ENCODE peak calls at places on chromosomes 5 and 9, in seven cellular contexts. U is NCI-H1930, E is frontal cortex, T is mucosa of gallbladder, K is sigmoid colon, C is H1, I is naive B cell. X is an unnamed sample.

GRCh38 chr5:20248102-20248501 is 260.1 kb upstream of the CDH18 start:
- DNase-seq in T (no peak), K (no peak), I (no peak), U (no peak), C (no peak), E (no peak), X (no peak)

GRCh38 chr5:1895771-1896420 is 13.2 kb upstream of the IRX4 start:
- DNase-seq in U (no peak), T (no peak), K (no peak), I (no peak), C (no peak), E (no peak), X (no peak)

GRCh38 chr5:145811834-145812625 is 23.1 kb downstream of the PRELID2 start:
- DNase-seq in T (no peak), I (no peak), K (no peak), E (no peak), U (no peak), C (no peak), X (no peak)

GRCh38 chr5:62256161-62257017 is 49.6 kb upstream of the KIF2A start:
- DNase-seq in E (no peak), U (no peak), T (no peak), K (no peak), I (no peak), C (no peak), X (no peak)

GRCh38 chr5:55232194-55232984 is 1.0 kb downstream of the CCNO start:
- DNase-seq in I (no peak), C (no peak), K (no peak), E (peak), U (no peak), T (peak), X (no peak)

GRCh38 chr5:118891252-118891651 is 97.1 kb downstream of the DTWD2 start:
- DNase-seq in C (no peak), I (no peak), T (no peak), E (no peak), K (no peak), U (no peak), X (no peak)

GRCh38 chr9:86368871-86369521 is 14.8 kb upstream of the TUT7 start:
- DNase-seq in I (no peak), U (no peak), E (no peak), C (no peak), T (peak), K (no peak), X (no peak)

GRCh38 chr9:116163293-116164055 is 9.9 kb downstream of the PAPPA start:
- DNase-seq in U (no peak), I (no peak), E (no peak), C (no peak), K (no peak), T (no peak), X (no peak)

GRCh38 chr5:145531038-145531734 is 304.0 kb downstream of the PRELID2 start:
- DNase-seq in K (no peak), I (no peak), T (peak), E (no peak), U (no peak), C (no peak), X (no peak)

GRCh38 chr5:98458004-98458403 is 315.5 kb upstream of the RGMB start:
- DNase-seq in C (no peak), U (no peak), T (no peak), E (no peak), I (no peak), K (no peak), X (no peak)

GRCh38 chr5:160800375-160800774 is 51.6 kb downstream of the ATP10B start:
- DNase-seq in E (no peak), T (no peak), U (no peak), K (no peak), I (no peak), C (no peak), X (no peak)

GRCh38 chr5:11854926-11855325 is 49.3 kb downstream of the CTNND2 start:
- DNase-seq in T (no peak), C (no peak), I (no peak), E (no peak), U (no peak), K (no peak), X (no peak)

GRCh38 chr9:17824191-17824926 is 245.5 kb downstream of the SH3GL2 start:
- DNase-seq in I (no peak), U (no peak), C (no peak), E (no peak), T (no peak), K (no peak), X (no peak)

GRCh38 chr9:123246534-123246933 is 21.9 kb downstream of the STRBP start:
- DNase-seq in C (no peak), U (no peak), K (no peak), I (no peak), T (no peak), E (no peak), X (no peak)

GRCh38 chr5:82349651-82350050 is 71.5 kb upstream of the RPS23 start:
- DNase-seq in E (no peak), C (peak), U (no peak), T (no peak), I (no peak), K (no peak), X (no peak)

GRCh38 chr9:116156621-116157314 is 3.2 kb downstream of the PAPPA start:
- DNase-seq in K (peak), T (peak), E (no peak), C (no peak), I (no peak), U (no peak), X (peak)

GRCh38 chr9:112175796-112176315 is 759 bp upstream of the SUSD1 start:
- DNase-seq in C (no peak), K (no peak), I (no peak), U (no peak), T (no peak), E (no peak), X (no peak)

GRCh38 chr9:105308448-105309412 is 64.3 kb downstream of the SLC44A1 start:
- DNase-seq in K (no peak), C (no peak), T (no peak), I (no peak), E (no peak), U (no peak), X (no peak)

GRCh38 chr9:106023455-106023854 is 329.1 kb downstream of the TMEM38B start:
- DNase-seq in K (no peak), I (no peak), T (no peak), E (no peak), C (no peak), U (no peak), X (no peak)

GRCh38 chr9:114054191-114054690 is 23.9 kb downstream of the AMBP start:
- DNase-seq in E (no peak), K (no peak), T (no peak), C (no peak), I (no peak), U (no peak), X (peak)

GRCh38 chr5:100791376-100791775 is 111.7 kb downstream of the ST8SIA4 start:
- DNase-seq in I (no peak), C (no peak), U (no peak), K (no peak), E (no peak), T (no peak), X (no peak)

GRCh38 chr9:115615821-115616665 is 498.1 kb upstream of the TNC start:
- DNase-seq in K (no peak), I (no peak), U (no peak), T (no peak), E (no peak), C (no peak), X (no peak)